ENCODE peak calls at places on chromosomes 2 and 18, in six cellular contexts. Y, L, K, W, V and Q are unnamed samples.

GRCh38 chr2:38315707-38316333 is 61.3 kb downstream of the ATL2 start:
- DNase-seq in V (peak; percentile 60), W (peak; percentile 43), L (peak; percentile 40), Y (peak; percentile 59), K (no peak), Q (no peak)

GRCh38 chr18:48674198-48674721 is 135.4 kb downstream of the CTIF start:
- DNase-seq in L (no peak), W (no peak), K (no peak), Y (no peak), V (no peak), Q (no peak)

GRCh38 chr2:9235388-9236344 is 29.1 kb downstream of the ASAP2 start:
- DNase-seq in L (no peak), W (no peak), Y (no peak), V (no peak), K (no peak), Q (peak; percentile 60)

GRCh38 chr2:144922519-144922918 is 402.6 kb upstream of the ZEB2 start:
- DNase-seq in L (no peak), V (no peak), K (no peak), W (no peak), Y (no peak), Q (no peak)

GRCh38 chr2:238845583-238846480 is 2.1 kb upstream of the TWIST2 start:
- DNase-seq in V (no peak), W (peak; percentile 40), Y (no peak), L (no peak), K (no peak), Q (no peak)

GRCh38 chr2:167706800-167707199 is 540.6 kb downstream of the STK39 start:
- DNase-seq in W (no peak), K (no peak), V (no peak), Y (no peak), L (no peak), Q (no peak)

GRCh38 chr2:107584577-107584976 is 242.1 kb upstream of the RGPD4 start:
- DNase-seq in L (no peak), V (no peak), W (no peak), K (no peak), Y (no peak), Q (no peak)

GRCh38 chr2:142876423-142876822 is 1.0 kb upstream of the KYNU start:
- DNase-seq in K (no peak), V (no peak), Y (no peak), L (no peak), W (no peak), Q (no peak)

GRCh38 chr2:207903236-207903635 is 122.1 kb downstream of the PLEKHM3 start:
- DNase-seq in W (no peak), K (no peak), Y (no peak), V (no peak), L (no peak), Q (no peak)

GRCh38 chr2:113831156-113831555 is 58.7 kb upstream of the ACTR3 start:
- DNase-seq in W (peak; percentile 81), L (peak; percentile 26), K (no peak), V (no peak), Y (no peak), Q (no peak)

GRCh38 chr18:64919971-64920370 is 771.1 kb upstream of the LINC00305 start:
- DNase-seq in W (no peak), Y (no peak), L (no peak), K (no peak), V (no peak), Q (no peak)

GRCh38 chr18:23547306-23547705 is 39.0 kb downstream of the NPC1 start:
- DNase-seq in K (no peak), Y (no peak), W (no peak), L (peak; percentile 12), V (no peak), Q (no peak)

GRCh38 chr2:8403871-8404270 is 278.0 kb upstream of the ID2 start:
- DNase-seq in K (no peak), L (no peak), W (peak; percentile 48), V (no peak), Y (no peak), Q (no peak)

GRCh38 chr2:33673937-33674336 is 74.8 kb upstream of the FAM98A start:
- DNase-seq in L (no peak), Y (peak; percentile 12), V (peak; percentile 20), K (no peak), W (no peak), Q (no peak)

GRCh38 chr2:197298609-197299008 is 12.0 kb downstream of the ANKRD44 start:
- DNase-seq in W (no peak), L (no peak), V (no peak), K (no peak), Y (no peak), Q (no peak)